ENCODE peak calls at places on chromosomes 3 and 15, in six cellular contexts. T is K562, Y is H54, E is GM12891, L is adrenal gland, U is lower leg skin. O is an unnamed sample.

GRCh38 chr15:36844453-36845094 is 255.8 kb downstream of the MEIS2 start:
- DNase-seq in T (no peak), Y (no peak), E (no peak), L (no peak), U (no peak), O (no peak)

GRCh38 chr3:195240171-195240701 is 30.7 kb downstream of the XXYLT1 start:
- DNase-seq in T (no peak), Y (no peak), E (no peak), L (peak), U (peak), O (no peak)

GRCh38 chr3:194112120-194113106 is 23.5 kb upstream of the HES1 start:
- DNase-seq in T (no peak), Y (no peak), E (no peak), L (no peak), U (no peak), O (no peak)

GRCh38 chr3:127495821-127496220 is 94.7 kb downstream of the TPRA1 start:
- DNase-seq in T (no peak), Y (no peak), E (no peak), L (no peak), U (no peak), O (no peak)

GRCh38 chr3:40992023-40992422 is 207.3 kb upstream of the CTNNB1 start:
- DNase-seq in T (no peak), Y (no peak), E (no peak), L (no peak), U (no peak), O (no peak)

GRCh38 chr3:122247825-122248185 is 64.3 kb downstream of the CASR start:
- DNase-seq in T (no peak), Y (no peak), E (no peak), L (no peak), U (no peak), O (no peak)

GRCh38 chr3:182234881-182235280 is 523.2 kb downstream of the SOX2 start:
- DNase-seq in T (no peak), Y (no peak), E (no peak), L (no peak), U (no peak), O (no peak)

GRCh38 chr15:33910741-33911140 is 57.6 kb upstream of the CHRM5 start:
- DNase-seq in T (no peak), Y (no peak), E (no peak), L (no peak), U (no peak), O (peak)

GRCh38 chr15:64156652-64157331 is 5.3 kb downstream of the SNX22 start:
- DNase-seq in T (no peak), Y (no peak), E (no peak), L (no peak), U (peak), O (no peak)

GRCh38 chr3:180229113-180229512 is 192.4 kb upstream of the PEX5L start:
- DNase-seq in T (no peak), Y (no peak), E (no peak), L (no peak), U (no peak), O (no peak)

GRCh38 chr3:105869531-105869833 is 670 bp upstream of the CBLB start:
- DNase-seq in T (no peak), Y (no peak), E (no peak), L (no peak), U (no peak), O (no peak)
- TF ChIP-seq POLR2A in T (no peak), Y (no peak), E (peak), L (no peak), U (no peak), O (no peak)

DNA sequence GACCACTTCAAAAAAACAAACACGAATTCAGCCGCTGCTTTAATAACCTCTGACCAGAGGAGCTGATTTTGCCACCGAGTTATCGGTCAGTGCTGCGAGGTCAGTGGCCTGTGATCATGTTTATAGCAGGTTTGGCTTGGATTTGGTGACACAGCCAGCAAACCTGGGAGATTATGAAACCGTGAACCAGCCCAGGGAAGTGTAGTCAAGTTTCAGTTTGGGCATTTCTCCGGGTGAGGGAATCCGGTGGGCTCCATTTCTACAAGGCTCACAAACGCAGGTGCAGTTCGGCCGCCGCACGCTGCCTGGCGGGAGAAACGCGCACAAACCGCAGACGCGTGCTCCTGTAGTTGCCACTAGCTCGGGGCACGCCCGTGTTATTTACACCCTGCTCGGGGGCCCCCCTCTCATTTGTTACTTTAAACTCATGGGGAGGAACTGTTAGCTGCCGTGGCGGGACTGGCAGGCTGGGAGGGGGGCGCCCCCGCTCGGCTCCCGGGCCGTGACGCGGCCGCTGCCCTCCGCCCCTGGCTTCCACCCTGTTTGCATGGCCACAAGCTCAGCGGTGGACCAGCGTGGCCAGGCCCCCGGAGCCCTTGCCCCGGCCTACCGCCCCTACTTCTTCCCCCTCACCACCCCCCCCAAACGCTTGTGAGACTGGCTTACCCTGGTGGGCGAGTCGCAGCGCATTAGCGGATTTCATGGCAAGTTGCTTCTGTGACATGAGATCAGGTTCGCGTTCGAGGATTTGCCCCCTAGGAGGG is 13.6 kb upstream of the ONECUT1 start:
- DNase-seq in T (no peak), Y (no peak), E (no peak), L (no peak), U (peak), O (no peak)
- TF ChIP-seq POLR2A in T (no peak), Y (no peak), E (no peak), L (no peak), U (no peak), O (no peak)

GRCh38 chr15:78929536-78930264 is 15.1 kb downstream of the CTSH start:
- DNase-seq in T (no peak), Y (no peak), E (no peak), L (no peak), U (no peak), O (no peak)
- TF ChIP-seq POLR2A in T (no peak), Y (no peak), E (no peak), L (no peak), U (no peak), O (no peak)

GRCh38 chr3:73257186-73257585 is 195.7 kb downstream of the EBLN2 start:
- DNase-seq in T (no peak), Y (no peak), E (no peak), L (no peak), U (no peak), O (no peak)
- TF ChIP-seq POLR2A in T (no peak), Y (no peak), E (no peak), L (no peak), U (no peak), O (no peak)

GRCh38 chr3:67637255-67637900 is 17.0 kb downstream of the SUCLG2 start:
- DNase-seq in T (no peak), Y (no peak), E (no peak), L (no peak), U (no peak), O (no peak)

GRCh38 chr3:67630666-67631362 is 23.6 kb downstream of the SUCLG2 start:
- DNase-seq in T (no peak), Y (no peak), E (no peak), L (no peak), U (no peak), O (no peak)

GRCh38 chr3:67635806-67636205 is 18.6 kb downstream of the SUCLG2 start:
- DNase-seq in T (no peak), Y (no peak), E (no peak), L (no peak), U (no peak), O (no peak)

GRCh38 chr3:67640023-67640660 is 14.3 kb downstream of the SUCLG2 start:
- DNase-seq in T (no peak), Y (no peak), E (no peak), L (no peak), U (no peak), O (no peak)

DNA sequence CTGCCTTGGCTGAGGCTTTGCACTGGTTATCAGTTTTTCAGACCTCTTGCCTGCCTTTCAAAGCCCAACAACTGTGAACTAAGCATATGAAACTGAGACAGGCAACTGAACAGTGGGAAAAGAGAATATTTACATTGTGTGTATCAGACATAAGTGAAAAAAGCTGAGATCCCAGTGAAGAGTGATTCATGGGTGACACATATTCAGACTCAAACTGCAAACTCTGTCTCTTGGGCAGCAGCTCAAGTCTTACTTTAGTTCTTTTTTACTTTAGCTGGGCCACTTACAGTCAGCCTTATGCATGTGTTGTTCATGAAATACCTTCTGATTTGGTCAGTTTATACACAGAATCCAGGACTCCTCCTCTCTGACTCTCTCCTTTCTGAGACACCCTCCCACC is 19.2 kb downstream of the SUCLG2 start:
- DNase-seq in T (no peak), Y (peak), E (no peak), L (no peak), U (no peak), O (no peak)
- TF ChIP-seq POLR2A in T (no peak), Y (no peak), E (no peak), L (no peak), U (no peak), O (no peak)

GRCh38 chr15:78868366-78868765 is 4.3 kb upstream of the MORF4L1 start:
- DNase-seq in T (no peak), Y (no peak), E (no peak), L (no peak), U (no peak), O (no peak)

GRCh38 chr15:78873796-78874761 is 1.4 kb downstream of the MORF4L1 start:
- DNase-seq in T (no peak), Y (no peak), E (no peak), L (no peak), U (peak), O (peak)

GRCh38 chr15:78875107-78875914 is 2.6 kb downstream of the MORF4L1 start:
- DNase-seq in T (no peak), Y (no peak), E (no peak), L (no peak), U (peak), O (peak)

GRCh38 chr15:78872972-78873795 is 494 bp downstream of the MORF4L1 start:
- DNase-seq in T (peak), Y (peak), E (peak), L (peak), U (peak), O (peak)

DNA sequence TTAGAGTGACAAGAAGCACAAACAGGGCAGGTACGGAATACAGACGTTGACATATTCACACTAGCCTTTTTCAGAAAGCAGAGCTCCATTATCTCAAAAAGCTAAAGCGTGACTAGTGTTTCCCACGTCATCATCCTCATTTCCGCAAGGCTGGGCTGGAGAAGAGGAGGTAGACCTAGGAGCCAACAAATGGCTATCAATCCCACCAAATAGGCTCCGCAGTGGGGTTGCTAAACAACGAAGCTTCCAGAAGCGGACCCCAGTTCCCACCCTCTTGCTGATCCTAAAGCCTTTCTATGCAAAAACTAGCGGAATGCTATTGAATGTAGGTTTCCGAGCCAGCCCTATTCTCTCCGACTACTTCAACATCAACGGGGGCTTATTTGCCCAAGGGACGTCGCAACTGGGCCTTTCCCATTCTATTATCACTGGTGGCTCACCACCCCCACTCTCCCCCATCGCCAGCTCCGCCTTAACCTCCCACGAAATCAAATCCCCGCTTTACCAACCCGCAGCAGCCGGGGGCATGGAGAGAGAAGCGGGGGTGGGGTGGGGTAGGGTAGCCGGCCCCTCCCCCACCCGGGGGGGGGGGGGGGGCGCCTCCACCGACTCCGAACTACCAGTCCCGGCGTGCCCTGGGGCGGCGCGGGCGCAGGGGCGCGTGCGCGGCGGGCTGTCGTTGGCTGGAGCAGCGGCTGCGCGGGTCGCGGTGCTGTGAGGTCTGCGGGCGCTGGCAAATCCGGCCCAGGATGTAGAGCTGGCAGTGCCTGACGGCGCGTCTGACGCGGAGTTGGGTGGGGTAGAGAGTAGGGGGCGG is at the start of gene MORF4L1:
- DNase-seq in T (peak), Y (peak), E (peak), L (peak), U (peak), O (peak)
- TF ChIP-seq POLR2A in T (no peak), Y (no peak), E (no peak), L (no peak), U (no peak), O (no peak)

DNA sequence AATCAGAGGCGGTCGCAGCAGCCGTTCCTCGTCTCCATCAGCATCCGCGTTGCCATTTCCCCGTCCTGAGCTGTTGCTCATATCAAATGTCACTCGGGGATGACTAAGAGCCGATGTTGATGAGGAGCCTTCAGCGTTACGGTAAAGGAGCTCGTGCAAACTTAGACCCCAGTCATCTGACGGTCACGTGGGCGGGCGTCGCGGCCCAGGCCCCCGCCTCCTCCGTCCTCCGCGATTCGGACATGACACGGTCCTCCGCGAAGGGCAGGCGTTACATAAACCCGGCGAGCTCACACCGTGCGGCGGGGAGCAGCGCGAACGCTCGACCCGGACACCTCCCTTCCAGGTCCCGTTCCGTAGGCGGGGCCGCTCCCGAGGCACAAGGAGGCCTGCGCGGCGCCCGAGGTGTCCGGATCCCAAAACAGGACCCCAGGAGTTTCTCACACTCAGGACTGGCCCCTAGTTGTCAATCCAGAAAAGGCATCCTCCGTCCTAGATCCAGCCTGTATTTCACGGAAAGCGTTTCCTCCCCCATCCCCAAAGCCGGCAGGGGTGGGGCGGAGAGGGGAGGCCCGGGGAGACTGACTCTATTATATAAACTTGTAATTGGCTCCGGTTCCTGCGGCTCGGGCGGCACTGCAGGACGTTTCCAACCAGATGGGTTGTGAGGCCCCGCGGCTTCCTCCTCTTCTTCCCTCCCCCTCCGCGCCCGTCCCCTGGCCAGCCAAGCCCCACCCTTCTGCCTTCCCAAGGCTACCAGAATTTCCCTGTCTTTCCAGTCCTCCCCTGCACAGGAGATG is 100.0 kb upstream of the IGF1R start:
- DNase-seq in T (no peak), Y (peak), E (no peak), L (peak), U (peak), O (no peak)
- TF ChIP-seq POLR2A in T (no peak), Y (peak), E (no peak), L (no peak), U (no peak), O (no peak)

GRCh38 chr3:9890249-9891071 is at the start of gene JAGN1:
- DNase-seq in T (peak), Y (peak), E (peak), L (peak), U (peak), O (peak)
- TF ChIP-seq POLR2A in T (peak), Y (peak), E (peak), L (peak), U (peak), O (peak)

DNA sequence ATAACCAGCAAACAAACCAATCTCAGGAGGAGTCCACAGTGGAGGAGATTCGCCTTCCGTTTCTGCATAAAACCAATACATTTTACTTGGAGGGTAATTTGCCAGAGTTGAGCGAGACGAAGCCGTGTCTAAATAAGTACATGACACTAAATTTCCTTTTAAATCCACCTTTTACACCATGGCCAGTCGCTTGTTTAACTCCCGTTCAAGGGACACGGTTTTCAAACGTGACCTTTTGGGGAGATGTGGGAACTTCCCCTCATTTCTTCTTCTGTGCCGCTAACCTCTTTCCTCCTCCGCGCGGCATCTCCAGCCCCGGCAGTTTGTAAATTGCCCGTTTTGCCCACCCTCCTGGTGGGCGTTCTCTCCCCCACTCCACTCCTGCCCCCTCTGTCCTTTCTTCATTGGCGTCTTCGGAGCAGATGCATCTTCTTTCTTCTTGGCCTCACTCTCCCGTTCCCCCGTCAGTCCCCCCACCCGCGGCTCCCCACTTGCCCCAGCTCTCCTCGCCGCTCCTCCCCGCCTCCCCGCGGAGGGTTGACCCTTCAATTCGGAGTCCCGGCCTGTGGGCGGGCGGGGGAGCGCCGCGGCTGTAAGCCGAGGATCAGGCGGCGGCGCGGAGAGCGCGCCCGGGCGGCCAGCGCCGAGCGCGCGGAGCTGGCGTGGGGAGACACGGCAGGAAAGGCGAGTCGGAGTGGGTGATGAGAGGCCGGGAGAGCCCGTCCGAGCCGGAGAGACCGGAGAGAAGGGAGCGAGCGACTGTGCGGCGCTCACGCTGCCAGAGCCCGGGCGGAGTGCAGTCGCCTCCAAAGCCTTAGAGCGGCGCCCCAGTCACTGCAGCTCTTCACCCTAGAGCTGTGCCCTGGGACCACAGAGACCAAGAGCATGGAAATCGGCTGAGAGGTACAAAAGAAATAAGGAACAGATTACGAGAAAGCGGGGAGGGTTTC is at the start of gene NLGN1:
- DNase-seq in T (no peak), Y (peak), E (no peak), L (peak), U (peak), O (no peak)
- TF ChIP-seq POLR2A in T (no peak), Y (no peak), E (no peak), L (no peak), U (no peak), O (no peak)